ENCODE peak calls at places on chromosomes 4 and X, in five cellular contexts. B, A, W, I and J are unnamed samples.

GRCh38 chrX:132204629-132205028 is 14.6 kb downstream of the RAP2C start:
- DNase-seq in B (no peak), A (no peak), I (no peak), W (no peak), J (no peak)

GRCh38 chrX:66728818-66729271 is 90.0 kb upstream of the EDA2R start:
- DNase-seq in B (peak; percentile 55), I (peak; percentile 30), A (peak; percentile 16), W (no peak), J (no peak)

GRCh38 chrX:103629295-103630170 is 758 bp downstream of the TCEAL1 start:
- DNase-seq in W (peak; percentile 83), I (peak; percentile 77), B (peak; percentile 46), A (no peak), J (peak; percentile 42)

GRCh38 chr4:158033416-158033863 is 139.4 kb downstream of the GASK1B start:
- DNase-seq in W (no peak), A (no peak), I (no peak), B (peak; percentile 52), J (no peak)

GRCh38 chr4:94766856-94767255 is 9.1 kb downstream of the BMPR1B start:
- DNase-seq in I (no peak), A (no peak), B (peak; percentile 82), W (no peak), J (no peak)

GRCh38 chr4:153465922-153466636 is at the start of gene TMEM131L:
- DNase-seq in I (peak; percentile 86), B (peak; percentile 64), W (peak; percentile 94), A (peak; percentile 50), J (peak; percentile 64)

GRCh38 chr4:8030121-8030781 is 90.6 kb upstream of the AFAP1 start:
- DNase-seq in W (peak; percentile 35), B (peak; percentile 79), A (no peak), I (no peak), J (no peak)

GRCh38 chr4:6390357-6390756 is 82.1 kb downstream of the PPP2R2C start:
- DNase-seq in A (no peak), B (no peak), W (peak; percentile 78), I (peak; percentile 79), J (no peak)

GRCh38 chrX:149937881-149938426 is 337 bp downstream of the EOLA2 start:
- DNase-seq in B (no peak), W (no peak), I (peak; percentile 42), A (no peak), J (no peak)

GRCh38 chrX:154534526-154535322 is 11.9 kb downstream of the G6PD start:
- DNase-seq in A (peak; percentile 74), B (peak; percentile 69), I (peak; percentile 92), W (peak; percentile 96), J (peak; percentile 93)

GRCh38 chr4:185359767-185360446 is 35.8 kb downstream of the LRP2BP start:
- DNase-seq in W (no peak), I (no peak), A (no peak), B (no peak), J (no peak)